ENCODE peak calls at places on chromosome 22, in six cellular contexts. F is CD4-positive, alpha-beta T cell; T is NCI-H1930; J is nephron progenitor cell; M is anterior cingulate cortex; K is astrocyte of the cerebellum. D is an unnamed sample.

GRCh38 chr22:50282361-50283144 is 12.4 kb upstream of the MAPK11 start:
- DNase-seq in F (no peak), T (no peak), J (no peak), M (no peak), K (peak; percentile 45), D (no peak)

GRCh38 chr22:48952256-48953102 is 875.2 kb downstream of the BRD1 start:
- DNase-seq in F (no peak), T (no peak), J (no peak), M (no peak), K (no peak), D (no peak)

GRCh38 chr22:38257650-38258246 is 15.1 kb downstream of the TMEM184B start:
- DNase-seq in F (no peak), T (no peak), J (no peak), M (no peak), K (no peak), D (no peak)

GRCh38 chr22:33652596-33652995 is 267.7 kb downstream of the LARGE1 start:
- DNase-seq in F (no peak), T (no peak), J (no peak), M (no peak), K (no peak), D (no peak)

GRCh38 chr22:38202437-38203089 is 769 bp downstream of the MAFF start:
- DNase-seq in F (peak; percentile 22), T (peak; percentile 77), J (peak; percentile 68), M (peak; percentile 13), K (peak; percentile 79), D (peak; percentile 38)

GRCh38 chr22:35736166-35736565 is 18.5 kb downstream of the APOL5 start:
- DNase-seq in F (no peak), T (no peak), J (no peak), M (no peak), K (no peak), D (no peak)

GRCh38 chr22:32476804-32477203 is 2.2 kb downstream of the FBXO7 start:
- DNase-seq in F (no peak), T (no peak), J (no peak), M (no peak), K (no peak), D (no peak)

GRCh38 chr22:49704345-49705215 is 123.1 kb downstream of the BRD1 start:
- DNase-seq in F (no peak), T (no peak), J (no peak), M (no peak), K (no peak), D (no peak)

GRCh38 chr22:23754980-23755636 is 883 bp upstream of the VPREB3 start:
- DNase-seq in F (no peak), T (no peak), J (no peak), M (no peak), K (no peak), D (no peak)

D was measured in memory B cell.